ENCODE peak calls at places on chromosomes 4 and X, in eight cellular contexts. A, J, D, F, L, U, K and P are unnamed samples.

GRCh38 chr4:1194028-1194900 is 21.9 kb upstream of the SPON2 start:
- DNase-seq in A (no peak), J (peak), D (no peak), F (no peak), L (peak), U (peak), K (no peak), P (no peak)

GRCh38 chr4:158238574-158238973 is 28.3 kb downstream of the TMEM144 start:
- DNase-seq in A (no peak), J (no peak), D (no peak), F (no peak), L (no peak), U (no peak), K (no peak), P (no peak)

GRCh38 chr4:566035-566434 is 10.1 kb downstream of the TMEM271 start:
- DNase-seq in A (no peak), J (no peak), D (no peak), F (no peak), L (no peak), U (no peak), K (no peak), P (no peak)

GRCh38 chrX:139077303-139078131 is 366.0 kb upstream of the FGF13 start:
- DNase-seq in A (peak), J (no peak), D (no peak), F (no peak), L (no peak), U (peak), K (no peak), P (no peak)

GRCh38 chr4:88104902-88105610 is 53.4 kb downstream of the ABCG2 start:
- DNase-seq in A (peak), J (no peak), D (no peak), F (no peak), L (no peak), U (peak), K (no peak), P (no peak)

GRCh38 chrX:136582624-136583023 is 50.6 kb downstream of the VGLL1 start:
- DNase-seq in A (no peak), J (no peak), D (no peak), F (no peak), L (no peak), U (no peak), K (no peak), P (no peak)

GRCh38 chr4:88283661-88284377 is 542 bp downstream of the PPM1K start:
- DNase-seq in A (peak), J (peak), D (peak), F (peak), L (peak), U (peak), K (peak), P (peak)

GRCh38 chr4:142509881-142510280 is 336.2 kb downstream of the INPP4B start:
- DNase-seq in A (no peak), J (no peak), D (no peak), F (no peak), L (no peak), U (no peak), K (no peak), P (no peak)

GRCh38 chr4:11701978-11702377 is 273.3 kb upstream of the HS3ST1 start:
- DNase-seq in A (no peak), J (no peak), D (no peak), F (no peak), L (peak), U (no peak), K (no peak), P (no peak)

GRCh38 chr4:112765317-112765989 is 128.5 kb downstream of the LARP7 start:
- DNase-seq in A (no peak), J (no peak), D (peak), F (peak), L (peak), U (peak), K (no peak), P (no peak)

GRCh38 chr4:24209891-24210290 is 320.0 kb upstream of the PPARGC1A start:
- DNase-seq in A (no peak), J (no peak), D (no peak), F (no peak), L (no peak), U (peak), K (no peak), P (no peak)

GRCh38 chr4:101135371-101136010 is 211.8 kb downstream of the PPP3CA start:
- DNase-seq in A (no peak), J (no peak), D (no peak), F (peak), L (no peak), U (no peak), K (no peak), P (no peak)

GRCh38 chr4:5754529-5754881 is 43.5 kb downstream of the EVC start:
- DNase-seq in A (no peak), J (no peak), D (no peak), F (no peak), L (no peak), U (no peak), K (no peak), P (no peak)

GRCh38 chr4:95209942-95210341 is 338.8 kb downstream of the UNC5C start:
- DNase-seq in A (no peak), J (no peak), D (no peak), F (no peak), L (no peak), U (no peak), K (no peak), P (no peak)

GRCh38 chr4:152273343-152273742 is 262.5 kb downstream of the FBXW7 start:
- DNase-seq in A (no peak), J (no peak), D (no peak), F (no peak), L (no peak), U (peak), K (no peak), P (peak)

GRCh38 chr4:6806924-6807676 is 24.6 kb downstream of the KIAA0232 start:
- DNase-seq in A (no peak), J (no peak), D (no peak), F (peak), L (no peak), U (peak), K (no peak), P (no peak)

GRCh38 chr4:123352240-123352945 is 44.2 kb upstream of the SPRY1 start:
- DNase-seq in A (no peak), J (no peak), D (no peak), F (no peak), L (no peak), U (peak), K (no peak), P (no peak)

GRCh38 chr4:159197260-159197884 is 94.5 kb downstream of the RAPGEF2 start:
- DNase-seq in A (no peak), J (no peak), D (no peak), F (no peak), L (no peak), U (no peak), K (no peak), P (no peak)

GRCh38 chr4:16655140-16655539 is 243.3 kb downstream of the LDB2 start:
- DNase-seq in A (no peak), J (no peak), D (no peak), F (no peak), L (no peak), U (no peak), K (no peak), P (no peak)

GRCh38 chr4:169315530-169316306 is 45.0 kb upstream of the SH3RF1 start:
- DNase-seq in A (no peak), J (no peak), D (no peak), F (peak), L (no peak), U (peak), K (no peak), P (peak)

GRCh38 chrX:153004780-153005179 is 10.9 kb upstream of the PNMA5 start:
- DNase-seq in A (no peak), J (no peak), D (no peak), F (no peak), L (no peak), U (no peak), K (no peak), P (no peak)

GRCh38 chr4:30956891-30957290 is 236.7 kb downstream of the PCDH7 start:
- DNase-seq in A (no peak), J (no peak), D (no peak), F (no peak), L (no peak), U (no peak), K (no peak), P (no peak)

GRCh38 chr4:110361921-110362320 is 114.0 kb upstream of the ENPEP start:
- DNase-seq in A (peak), J (no peak), D (no peak), F (peak), L (no peak), U (peak), K (no peak), P (peak)

GRCh38 chrX:135974279-135974856 is 580 bp upstream of the MMGT1 start:
- DNase-seq in A (no peak), J (peak), D (peak), F (peak), L (peak), U (peak), K (peak), P (peak)

GRCh38 chr4:76148142-76148849 is at the start of gene NUP54:
- DNase-seq in A (peak), J (peak), D (peak), F (peak), L (peak), U (peak), K (peak), P (peak)

GRCh38 chrX:115940888-115941332 is 229.6 kb upstream of the AGTR2 start:
- DNase-seq in A (peak), J (peak), D (peak), F (no peak), L (peak), U (peak), K (peak), P (peak)

GRCh38 chr4:616911-617643 is 8.3 kb upstream of the PDE6B start:
- DNase-seq in A (no peak), J (peak), D (no peak), F (no peak), L (no peak), U (no peak), K (no peak), P (no peak)